ENCODE peak calls at places on chromosomes 16 and 17, in four cellular contexts. P is myocyte, C is kidney tubule cell, U is iris pigment epithelial cell. Y is an unnamed sample.

GRCh38 chr17:44589316-44590071 is 32.2 kb downstream of the FZD2 start:
- DNase-seq in P (no peak), C (no peak), U (peak; percentile 23), Y (no peak)

GRCh38 chr17:31919802-31920525 is 16.8 kb upstream of the SUZ12 start:
- DNase-seq in P (no peak), C (no peak), U (peak; percentile 69), Y (peak; percentile 51)

GRCh38 chr16:50246299-50247122 is 19.8 kb upstream of the ADCY7 start:
- DNase-seq in P (no peak), C (peak; percentile 6), U (no peak), Y (no peak)

GRCh38 chr17:81960130-81960958 is 643 bp downstream of the NOTUM start:
- DNase-seq in P (no peak), C (no peak), U (no peak), Y (no peak)

GRCh38 chr16:27238016-27238587 is 30.5 kb downstream of the NSMCE1 start:
- DNase-seq in P (no peak), C (no peak), U (no peak), Y (no peak)

GRCh38 chr17:77959926-77960521 is 1.5 kb downstream of the TNRC6C start:
- DNase-seq in P (no peak), C (peak; percentile 17), U (peak; percentile 53), Y (no peak)

GRCh38 chr17:63309021-63309420 is 137.1 kb downstream of the CYB561 start:
- DNase-seq in P (no peak), C (no peak), U (peak; percentile 41), Y (peak; percentile 69)

GRCh38 chr16:26598989-26599785 is 467.5 kb upstream of the C16orf82 start:
- DNase-seq in P (no peak), C (peak; percentile 20), U (no peak), Y (no peak)

GRCh38 chr16:61936522-61936921 is 99.7 kb downstream of the CDH8 start:
- DNase-seq in P (peak; percentile 35), C (no peak), U (no peak), Y (no peak)

GRCh38 chr17:31495049-31495885 is 103.8 kb downstream of the RAB11FIP4 start:
- DNase-seq in P (peak; percentile 57), C (peak; percentile 91), U (no peak), Y (no peak)

GRCh38 chr17:39156491-39156890 is 5.1 kb upstream of the PLXDC1 start:
- DNase-seq in P (no peak), C (no peak), U (peak; percentile 32), Y (no peak)

GRCh38 chr17:76196675-76197074 is 43.6 kb downstream of the RNF157 start:
- DNase-seq in P (peak; percentile 39), C (no peak), U (peak; percentile 10), Y (no peak)

GRCh38 chr17:78263063-78263735 is 31.8 kb downstream of the TMEM235 start:
- DNase-seq in P (no peak), C (no peak), U (no peak), Y (no peak)

GRCh38 chr17:39401412-39402278 is at the start of gene FBXL20:
- DNase-seq in P (peak; percentile 92), C (peak; percentile 90), U (peak; percentile 87), Y (peak; percentile 82)

GRCh38 chr16:84088695-84089395 is 27.9 kb downstream of the MBTPS1 start:
- DNase-seq in P (peak; percentile 78), C (no peak), U (no peak), Y (no peak)

GRCh38 chr17:4901648-4902344 is 1.1 kb downstream of the CHRNE start:
- DNase-seq in P (no peak), C (no peak), U (no peak), Y (no peak)

GRCh38 chr16:12067714-12068401 is 91.3 kb downstream of the SNX29 start:
- DNase-seq in P (peak; percentile 73), C (peak; percentile 79), U (peak; percentile 81), Y (peak; percentile 72)

GRCh38 chr17:72342582-72343527 is 222.0 kb downstream of the SOX9 start:
- DNase-seq in P (no peak), C (peak; percentile 92), U (peak; percentile 36), Y (no peak)

GRCh38 chr16:12611916-12612597 is 191.6 kb downstream of the CPPED1 start:
- DNase-seq in P (no peak), C (no peak), U (no peak), Y (no peak)

GRCh38 chr16:75217389-75217851 is 1.4 kb upstream of the CTRB1 start:
- DNase-seq in P (peak; percentile 53), C (no peak), U (no peak), Y (no peak)